ENCODE peak calls at places on chromosomes 5 and 9, in seven cellular contexts. E is GM20000, K is mucosa of descending colon, F is thyroid gland, X is CD14-positive monocyte, J is NAMALWA, S is activated B cell treated with CpG ODN at 0.5 μM for 24 hours. O is an unnamed sample.
A peak's percentile ranks its signal among the peaks of the same experiment; 100 is the strongest.

GRCh38 chr9:32918628-32919027 is 82.8 kb downstream of the APTX start:
- DNase-seq in E (no peak), K (no peak), F (no peak), X (no peak), J (no peak), S (no peak), O (no peak)

GRCh38 chr9:37906312-37907239 is 2.6 kb upstream of the SLC25A51 start:
- DNase-seq in E (no peak), K (no peak), F (no peak), X (no peak), J (no peak), S (no peak), O (no peak)

GRCh38 chr5:7157083-7157482 is 238.9 kb upstream of the ADCY2 start:
- DNase-seq in E (no peak), K (no peak), F (no peak), X (no peak), J (no peak), S (no peak), O (no peak)

GRCh38 chr5:86232246-86232645 is 385.5 kb upstream of the COX7C start:
- DNase-seq in E (no peak), K (no peak), F (no peak), X (no peak), J (no peak), S (no peak), O (no peak)

GRCh38 chr9:101995231-101995630 is 256.8 kb upstream of the GRIN3A start:
- DNase-seq in E (no peak), K (no peak), F (no peak), X (no peak), J (no peak), S (no peak), O (no peak)

GRCh38 chr5:172485511-172486202 is 31.3 kb upstream of the SH3PXD2B start:
- DNase-seq in E (no peak), K (no peak), F (no peak), X (no peak), J (no peak), S (no peak), O (no peak)

GRCh38 chr9:18626046-18626698 is 152.2 kb downstream of the ADAMTSL1 start:
- DNase-seq in E (no peak), K (no peak), F (no peak), X (no peak), J (no peak), S (no peak), O (no peak)

GRCh38 chr5:1404062-1404461 is 41.2 kb downstream of the SLC6A3 start:
- DNase-seq in E (no peak), K (peak; percentile 29), F (no peak), X (peak; percentile 31), J (no peak), S (no peak), O (peak; percentile 10)

GRCh38 chr5:180140627-180141006 is 68.4 kb downstream of the RASGEF1C start:
- DNase-seq in E (no peak), K (no peak), F (no peak), X (no peak), J (no peak), S (no peak), O (peak; percentile 22)

GRCh38 chr9:133759946-133760345 is 21.8 kb upstream of the SARDH start:
- DNase-seq in E (no peak), K (no peak), F (no peak), X (no peak), J (no peak), S (no peak), O (no peak)

GRCh38 chr9:75797181-75797580 is 93.3 kb upstream of the PCSK5 start:
- DNase-seq in E (no peak), K (no peak), F (no peak), X (no peak), J (no peak), S (no peak), O (no peak)